ENCODE peak calls at places on chromosome 15, in six cellular contexts. One of them, this sample, is unnamed.

GRCh38 chr15:31483053-31483923 is 156.7 kb downstream of the KLF13 start:
- DNase-seq in neural progenitor cell: no peak
- DNase-seq in OCI-LY7: no peak
- DNase-seq in PC-3: no peak
- DNase-seq in GM23338: peak
- DNase-seq in hepatocyte: no peak
- DNase-seq in this sample: no peak

GRCh38 chr15:25832158-25832557 is 31.0 kb downstream of the ATP10A start:
- DNase-seq in hepatocyte: no peak
- DNase-seq in GM23338: no peak
- DNase-seq in neural progenitor cell: no peak
- DNase-seq in PC-3: no peak
- DNase-seq in OCI-LY7: peak
- DNase-seq in this sample: no peak

GRCh38 chr15:31262143-31262530 is 64.5 kb upstream of the KLF13 start:
- DNase-seq in GM23338: no peak
- DNase-seq in OCI-LY7: no peak
- DNase-seq in neural progenitor cell: no peak
- DNase-seq in PC-3: no peak
- DNase-seq in hepatocyte: no peak
- DNase-seq in this sample: no peak

GRCh38 chr15:69160976-69161877 is 792 bp downstream of the GLCE start:
- DNase-seq in PC-3: peak
- DNase-seq in neural progenitor cell: peak
- DNase-seq in hepatocyte: peak
- DNase-seq in GM23338: peak
- DNase-seq in OCI-LY7: peak
- DNase-seq in this sample: peak

GRCh38 chr15:47473857-47474256 is 243.4 kb upstream of the SEMA6D start:
- DNase-seq in PC-3: no peak
- DNase-seq in GM23338: no peak
- DNase-seq in OCI-LY7: no peak
- DNase-seq in hepatocyte: no peak
- DNase-seq in neural progenitor cell: no peak
- DNase-seq in this sample: no peak

GRCh38 chr15:51613988-51614387 is 8.6 kb downstream of the DMXL2 start:
- DNase-seq in hepatocyte: no peak
- DNase-seq in GM23338: no peak
- DNase-seq in PC-3: no peak
- DNase-seq in OCI-LY7: no peak
- DNase-seq in neural progenitor cell: no peak
- DNase-seq in this sample: no peak

GRCh38 chr15:29059871-29060640 is 174.3 kb downstream of the APBA2 start:
- DNase-seq in hepatocyte: no peak
- DNase-seq in GM23338: no peak
- DNase-seq in OCI-LY7: no peak
- DNase-seq in PC-3: no peak
- DNase-seq in neural progenitor cell: no peak
- DNase-seq in this sample: no peak

GRCh38 chr15:45253330-45253729 is 1.3 kb downstream of the SLC28A2 start:
- DNase-seq in OCI-LY7: peak
- DNase-seq in hepatocyte: no peak
- DNase-seq in PC-3: peak
- DNase-seq in GM23338: peak
- DNase-seq in neural progenitor cell: peak
- DNase-seq in this sample: no peak

GRCh38 chr15:101068523-101068960 is 149.4 kb downstream of the LRRK1 start:
- DNase-seq in GM23338: no peak
- DNase-seq in OCI-LY7: no peak
- DNase-seq in PC-3: no peak
- DNase-seq in neural progenitor cell: no peak
- DNase-seq in hepatocyte: no peak
- DNase-seq in this sample: no peak

GRCh38 chr15:34154725-34155204 is 52.9 kb downstream of the PGBD4 start:
- DNase-seq in OCI-LY7: peak
- DNase-seq in hepatocyte: peak
- DNase-seq in PC-3: peak
- DNase-seq in neural progenitor cell: no peak
- DNase-seq in GM23338: peak
- DNase-seq in this sample: peak

GRCh38 chr15:89740137-89740536 is 10.9 kb downstream of the MESP1 start:
- DNase-seq in hepatocyte: peak
- DNase-seq in PC-3: peak
- DNase-seq in GM23338: peak
- DNase-seq in neural progenitor cell: peak
- DNase-seq in OCI-LY7: peak
- DNase-seq in this sample: peak

GRCh38 chr15:57495037-57495436 is 96.7 kb upstream of the MYZAP start:
- DNase-seq in GM23338: no peak
- DNase-seq in neural progenitor cell: no peak
- DNase-seq in PC-3: no peak
- DNase-seq in hepatocyte: no peak
- DNase-seq in OCI-LY7: peak
- DNase-seq in this sample: no peak

DNA sequence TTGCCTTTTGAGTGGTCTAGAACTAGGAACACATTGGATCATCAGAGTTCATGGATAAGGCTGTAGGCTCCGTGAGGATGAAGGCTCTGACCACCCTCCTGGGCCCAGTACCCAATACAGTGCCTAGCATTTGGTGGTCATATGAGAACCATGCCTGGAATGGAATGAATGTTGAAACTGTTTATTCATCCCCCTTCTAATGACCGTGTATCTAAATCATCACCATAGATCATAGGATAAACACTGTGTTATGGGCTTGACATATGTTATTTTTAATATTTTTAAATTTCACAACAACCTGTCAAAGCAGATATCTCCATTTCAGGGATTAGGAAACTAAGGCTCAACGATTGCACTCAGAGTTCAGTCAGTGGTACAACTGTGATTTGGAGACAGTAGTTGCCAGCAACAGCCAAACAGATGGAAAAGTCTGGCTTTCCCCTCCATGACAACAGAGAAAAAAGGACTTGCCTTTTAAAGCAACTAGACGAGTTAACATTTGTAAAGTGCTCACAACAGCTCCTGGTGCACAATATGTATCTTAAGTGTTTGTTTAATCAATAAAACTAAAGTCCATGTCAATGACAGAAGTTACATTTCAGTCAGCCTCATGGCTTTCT is 89.6 kb downstream of the TMEM266 start:
- DNase-seq in PC-3: no peak
- DNase-seq in GM23338: no peak
- DNase-seq in neural progenitor cell: no peak
- DNase-seq in hepatocyte: no peak
- DNase-seq in OCI-LY7: no peak
- DNase-seq in this sample: no peak
- TF ChIP-seq EZH2phosphoT487 in PC-3: no peak
- TF ChIP-seq EZH2phosphoT487 in GM23338: no peak
- TF ChIP-seq EZH2phosphoT487 in neural progenitor cell: no peak
- TF ChIP-seq EZH2phosphoT487 in hepatocyte: no peak
- TF ChIP-seq EZH2phosphoT487 in OCI-LY7: no peak
- TF ChIP-seq EZH2phosphoT487 in this sample: no peak

DNA sequence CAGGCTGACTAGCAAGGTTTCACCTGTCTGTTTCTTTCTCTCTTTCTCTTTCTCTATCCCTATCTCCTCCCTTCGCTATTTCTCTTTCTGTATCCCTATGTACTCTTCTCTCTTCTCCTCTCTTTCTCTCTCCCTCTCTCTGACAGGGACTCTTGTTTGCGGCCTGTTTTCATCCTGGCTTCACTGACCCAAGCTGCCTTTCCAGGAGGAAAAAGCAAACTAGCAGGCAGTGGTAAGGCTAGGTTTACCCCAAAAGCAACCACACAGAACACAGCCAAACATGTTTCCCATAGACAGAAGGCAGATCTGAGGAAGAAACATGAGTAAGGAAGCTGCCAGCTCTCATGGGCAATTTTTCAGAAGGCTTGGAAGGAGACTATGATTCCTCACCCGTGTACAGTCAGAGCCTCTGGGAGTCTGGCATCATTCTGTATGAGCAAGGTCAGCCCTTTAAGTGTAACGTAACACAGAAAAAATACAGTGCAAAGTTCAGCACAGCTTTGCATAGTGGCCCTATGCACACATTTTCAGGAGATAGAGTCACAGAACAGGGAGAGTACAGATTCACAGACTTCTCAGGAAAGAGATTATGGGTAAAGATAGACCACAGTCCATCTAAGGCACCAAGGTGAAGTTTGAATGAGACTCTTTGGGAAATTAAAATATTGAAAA is 61.0 kb downstream of the OCA2 start:
- DNase-seq in GM23338: no peak
- DNase-seq in PC-3: no peak
- DNase-seq in hepatocyte: peak
- DNase-seq in OCI-LY7: no peak
- DNase-seq in neural progenitor cell: no peak
- DNase-seq in this sample: no peak
- TF ChIP-seq EZH2phosphoT487 in GM23338: no peak
- TF ChIP-seq EZH2phosphoT487 in PC-3: no peak
- TF ChIP-seq EZH2phosphoT487 in hepatocyte: no peak
- TF ChIP-seq EZH2phosphoT487 in OCI-LY7: no peak
- TF ChIP-seq EZH2phosphoT487 in neural progenitor cell: no peak
- TF ChIP-seq EZH2phosphoT487 in this sample: no peak

GRCh38 chr15:92393994-92394326 is 279 bp downstream of the ST8SIA2 start:
- DNase-seq in GM23338: peak
- DNase-seq in PC-3: no peak
- DNase-seq in OCI-LY7: no peak
- DNase-seq in hepatocyte: peak
- DNase-seq in neural progenitor cell: no peak
- DNase-seq in this sample: no peak

GRCh38 chr15:92392462-92392861 is 1.2 kb upstream of the ST8SIA2 start:
- DNase-seq in OCI-LY7: no peak
- DNase-seq in PC-3: no peak
- DNase-seq in hepatocyte: peak
- DNase-seq in neural progenitor cell: peak
- DNase-seq in GM23338: peak
- DNase-seq in this sample: no peak

GRCh38 chr15:92394327-92395175 is 870 bp downstream of the ST8SIA2 start:
- DNase-seq in neural progenitor cell: peak
- DNase-seq in GM23338: peak
- DNase-seq in OCI-LY7: no peak
- DNase-seq in hepatocyte: peak
- DNase-seq in PC-3: no peak
- DNase-seq in this sample: no peak

GRCh38 chr15:92392966-92393286 is 755 bp upstream of the ST8SIA2 start:
- DNase-seq in neural progenitor cell: peak
- DNase-seq in OCI-LY7: no peak
- DNase-seq in PC-3: no peak
- DNase-seq in hepatocyte: no peak
- DNase-seq in GM23338: peak
- DNase-seq in this sample: no peak

DNA sequence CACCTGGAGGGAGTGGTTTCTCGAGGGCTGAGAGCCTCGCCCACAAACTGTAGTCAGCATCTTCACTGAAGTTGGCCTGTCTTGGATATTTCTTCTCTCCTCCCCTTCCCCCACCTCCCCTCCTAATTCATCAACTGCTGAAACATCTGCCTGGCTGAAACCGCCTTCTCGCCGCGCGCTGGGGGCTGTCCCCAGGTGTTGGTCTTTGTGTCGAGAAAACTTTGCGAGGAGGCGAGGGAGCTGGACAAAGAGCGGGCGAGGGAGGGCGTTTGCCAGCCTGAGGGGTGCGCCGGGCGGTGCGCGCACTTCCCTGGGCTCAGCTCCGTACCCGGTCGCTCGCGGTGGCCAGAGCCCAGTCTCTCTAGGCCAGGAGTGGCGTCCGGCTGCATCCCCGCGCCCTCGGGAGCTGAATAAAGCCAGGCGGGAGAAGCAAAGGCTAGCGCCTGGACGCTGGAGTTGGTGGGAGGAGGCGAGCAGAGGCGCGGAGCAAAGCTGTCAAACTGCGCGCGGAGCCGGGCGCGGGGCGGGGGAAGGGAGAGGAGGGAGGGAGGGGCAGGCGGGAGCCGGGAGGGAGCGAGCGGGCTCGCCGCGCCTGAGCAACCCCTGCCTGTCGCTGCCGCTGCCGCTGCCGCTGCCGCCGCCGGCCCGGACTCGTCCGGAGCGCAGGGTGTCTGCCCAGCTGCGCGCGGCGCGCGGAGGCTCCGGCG is at the start of gene ST8SIA2:
- DNase-seq in PC-3: no peak
- DNase-seq in hepatocyte: peak
- DNase-seq in neural progenitor cell: peak
- DNase-seq in OCI-LY7: no peak
- DNase-seq in GM23338: peak
- DNase-seq in this sample: no peak
- TF ChIP-seq EZH2phosphoT487 in PC-3: no peak
- TF ChIP-seq EZH2phosphoT487 in hepatocyte: no peak
- TF ChIP-seq EZH2phosphoT487 in neural progenitor cell: no peak
- TF ChIP-seq EZH2phosphoT487 in OCI-LY7: no peak
- TF ChIP-seq EZH2phosphoT487 in GM23338: no peak
- TF ChIP-seq EZH2phosphoT487 in this sample: no peak

GRCh38 chr15:95538693-95539092 is 791.8 kb upstream of the NR2F2 start:
- DNase-seq in neural progenitor cell: no peak
- DNase-seq in GM23338: no peak
- DNase-seq in PC-3: no peak
- DNase-seq in hepatocyte: no peak
- DNase-seq in OCI-LY7: no peak
- DNase-seq in this sample: no peak
- TF ChIP-seq EZH2phosphoT487 in neural progenitor cell: no peak
- TF ChIP-seq EZH2phosphoT487 in GM23338: no peak
- TF ChIP-seq EZH2phosphoT487 in PC-3: no peak
- TF ChIP-seq EZH2phosphoT487 in hepatocyte: no peak
- TF ChIP-seq EZH2phosphoT487 in OCI-LY7: no peak
- TF ChIP-seq EZH2phosphoT487 in this sample: no peak

DNA sequence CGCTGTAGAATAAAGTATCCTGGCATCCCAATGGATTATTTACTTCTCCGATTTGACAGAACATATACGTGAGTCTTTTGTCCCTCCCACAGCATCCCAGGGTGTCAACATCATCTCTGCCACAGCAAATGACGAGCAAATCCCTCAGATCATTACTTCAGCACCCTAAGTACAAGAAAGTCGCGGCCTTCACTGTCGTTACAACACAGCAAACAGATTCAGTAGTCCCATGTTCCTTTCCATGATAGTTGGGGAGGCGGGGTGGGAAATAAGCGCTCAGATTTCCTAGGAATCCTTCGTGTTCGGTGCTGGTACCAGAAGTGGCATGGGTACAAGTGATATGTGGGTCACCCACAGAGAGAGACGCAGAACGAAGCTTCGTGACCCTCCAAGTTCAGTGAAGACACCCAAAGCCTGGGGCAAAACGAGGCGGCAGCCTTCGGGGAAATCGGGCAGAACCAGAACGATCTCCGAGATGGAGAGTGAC is 741 bp downstream of the TTBK2 start:
- DNase-seq in hepatocyte: peak
- DNase-seq in OCI-LY7: peak
- DNase-seq in PC-3: peak
- DNase-seq in GM23338: peak
- DNase-seq in neural progenitor cell: peak
- DNase-seq in this sample: no peak
- TF ChIP-seq EZH2phosphoT487 in hepatocyte: no peak
- TF ChIP-seq EZH2phosphoT487 in OCI-LY7: no peak
- TF ChIP-seq EZH2phosphoT487 in PC-3: no peak
- TF ChIP-seq EZH2phosphoT487 in GM23338: no peak
- TF ChIP-seq EZH2phosphoT487 in neural progenitor cell: no peak
- TF ChIP-seq EZH2phosphoT487 in this sample: no peak

GRCh38 chr15:60523056-60523455 is 44.1 kb upstream of the ICE2 start:
- DNase-seq in OCI-LY7: no peak
- DNase-seq in PC-3: peak
- DNase-seq in neural progenitor cell: no peak
- DNase-seq in GM23338: no peak
- DNase-seq in hepatocyte: no peak
- DNase-seq in this sample: no peak
- TF ChIP-seq EZH2phosphoT487 in OCI-LY7: no peak
- TF ChIP-seq EZH2phosphoT487 in PC-3: no peak
- TF ChIP-seq EZH2phosphoT487 in neural progenitor cell: no peak
- TF ChIP-seq EZH2phosphoT487 in GM23338: no peak
- TF ChIP-seq EZH2phosphoT487 in hepatocyte: no peak
- TF ChIP-seq EZH2phosphoT487 in this sample: no peak